ENCODE peak calls at places on chromosomes 11 and 22, in ten cellular contexts. One of them, this sample, is unnamed.

GRCh38 chr11:73416711-73417265 is 40.6 kb downstream of the RELT start:
- DNase-seq in T-helper 2 cell: no peak
- DNase-seq in M059J: no peak
- DNase-seq in activated naive CD4-positive, alpha-beta T cell: no peak
- DNase-seq in IMR-90: peak; percentile 39
- DNase-seq in activated T-cell treated with anti-CD3 and anti-CD28 coated beads for 4 hours: no peak
- DNase-seq in ecto neural progenitor cell: no peak
- DNase-seq in astrocyte of the spinal cord: no peak
- DNase-seq in caudate nucleus: no peak
- DNase-seq in amniotic stem cell: no peak
- DNase-seq in this sample: no peak

GRCh38 chr11:116825434-116825833 is 2.3 kb upstream of the APOA4 start:
- DNase-seq in T-helper 2 cell: no peak
- DNase-seq in IMR-90: no peak
- DNase-seq in activated naive CD4-positive, alpha-beta T cell: no peak
- DNase-seq in astrocyte of the spinal cord: no peak
- DNase-seq in amniotic stem cell: no peak
- DNase-seq in caudate nucleus: no peak
- DNase-seq in activated T-cell treated with anti-CD3 and anti-CD28 coated beads for 4 hours: no peak
- DNase-seq in M059J: no peak
- DNase-seq in ecto neural progenitor cell: no peak
- DNase-seq in this sample: no peak

GRCh38 chr11:65415499-65416340 is 6.9 kb upstream of the NEAT1 start:
- DNase-seq in IMR-90: no peak
- DNase-seq in amniotic stem cell: no peak
- DNase-seq in M059J: no peak
- DNase-seq in ecto neural progenitor cell: peak; percentile 49
- DNase-seq in activated naive CD4-positive, alpha-beta T cell: no peak
- DNase-seq in caudate nucleus: no peak
- DNase-seq in activated T-cell treated with anti-CD3 and anti-CD28 coated beads for 4 hours: no peak
- DNase-seq in astrocyte of the spinal cord: no peak
- DNase-seq in T-helper 2 cell: no peak
- DNase-seq in this sample: no peak

GRCh38 chr22:49298834-49299750 is 528.6 kb downstream of the BRD1 start:
- DNase-seq in activated naive CD4-positive, alpha-beta T cell: no peak
- DNase-seq in astrocyte of the spinal cord: no peak
- DNase-seq in T-helper 2 cell: no peak
- DNase-seq in caudate nucleus: no peak
- DNase-seq in IMR-90: no peak
- DNase-seq in activated T-cell treated with anti-CD3 and anti-CD28 coated beads for 4 hours: no peak
- DNase-seq in amniotic stem cell: no peak
- DNase-seq in ecto neural progenitor cell: peak; percentile 23
- DNase-seq in M059J: no peak
- DNase-seq in this sample: no peak

GRCh38 chr11:15836801-15837200 is 519.5 kb downstream of the SOX6 start:
- DNase-seq in activated naive CD4-positive, alpha-beta T cell: no peak
- DNase-seq in IMR-90: no peak
- DNase-seq in amniotic stem cell: no peak
- DNase-seq in caudate nucleus: no peak
- DNase-seq in ecto neural progenitor cell: no peak
- DNase-seq in T-helper 2 cell: no peak
- DNase-seq in activated T-cell treated with anti-CD3 and anti-CD28 coated beads for 4 hours: no peak
- DNase-seq in M059J: no peak
- DNase-seq in astrocyte of the spinal cord: no peak
- DNase-seq in this sample: no peak

GRCh38 chr11:68677432-68677831 is 6.9 kb upstream of the GAL start:
- DNase-seq in activated T-cell treated with anti-CD3 and anti-CD28 coated beads for 4 hours: no peak
- DNase-seq in M059J: peak; percentile 90
- DNase-seq in IMR-90: peak; percentile 96
- DNase-seq in astrocyte of the spinal cord: peak; percentile 91
- DNase-seq in caudate nucleus: no peak
- DNase-seq in T-helper 2 cell: no peak
- DNase-seq in ecto neural progenitor cell: no peak
- DNase-seq in amniotic stem cell: no peak
- DNase-seq in activated naive CD4-positive, alpha-beta T cell: no peak
- DNase-seq in this sample: no peak

GRCh38 chr11:113085446-113085845 is 124.2 kb downstream of the NCAM1 start:
- DNase-seq in M059J: no peak
- DNase-seq in T-helper 2 cell: no peak
- DNase-seq in caudate nucleus: no peak
- DNase-seq in activated naive CD4-positive, alpha-beta T cell: no peak
- DNase-seq in activated T-cell treated with anti-CD3 and anti-CD28 coated beads for 4 hours: no peak
- DNase-seq in astrocyte of the spinal cord: no peak
- DNase-seq in amniotic stem cell: no peak
- DNase-seq in ecto neural progenitor cell: no peak
- DNase-seq in IMR-90: no peak
- DNase-seq in this sample: no peak

GRCh38 chr11:119130662-119131061 is 9.3 kb downstream of the HINFP start:
- DNase-seq in M059J: peak; percentile 28
- DNase-seq in astrocyte of the spinal cord: no peak
- DNase-seq in IMR-90: peak; percentile 43
- DNase-seq in activated T-cell treated with anti-CD3 and anti-CD28 coated beads for 4 hours: no peak
- DNase-seq in activated naive CD4-positive, alpha-beta T cell: no peak
- DNase-seq in ecto neural progenitor cell: no peak
- DNase-seq in amniotic stem cell: no peak
- DNase-seq in caudate nucleus: no peak
- DNase-seq in T-helper 2 cell: no peak
- DNase-seq in this sample: no peak

GRCh38 chr22:30890689-30891442 is 77.7 kb downstream of the MORC2 start:
- DNase-seq in activated naive CD4-positive, alpha-beta T cell: peak; percentile 7
- DNase-seq in caudate nucleus: no peak
- DNase-seq in amniotic stem cell: peak; percentile 3
- DNase-seq in IMR-90: peak; percentile 10
- DNase-seq in M059J: peak; percentile 3
- DNase-seq in activated T-cell treated with anti-CD3 and anti-CD28 coated beads for 4 hours: peak; percentile 5
- DNase-seq in astrocyte of the spinal cord: peak; percentile 17
- DNase-seq in T-helper 2 cell: peak; percentile 36
- DNase-seq in ecto neural progenitor cell: peak; percentile 71
- DNase-seq in this sample: no peak

GRCh38 chr22:50698546-50698945 is 25.9 kb downstream of the SHANK3 start:
- DNase-seq in activated naive CD4-positive, alpha-beta T cell: no peak
- DNase-seq in ecto neural progenitor cell: no peak
- DNase-seq in activated T-cell treated with anti-CD3 and anti-CD28 coated beads for 4 hours: no peak
- DNase-seq in amniotic stem cell: no peak
- DNase-seq in astrocyte of the spinal cord: no peak
- DNase-seq in caudate nucleus: no peak
- DNase-seq in IMR-90: no peak
- DNase-seq in T-helper 2 cell: no peak
- DNase-seq in M059J: no peak
- DNase-seq in this sample: no peak

GRCh38 chr11:132621976-132622375 is 910.3 kb downstream of the OPCML start:
- DNase-seq in caudate nucleus: no peak
- DNase-seq in M059J: no peak
- DNase-seq in T-helper 2 cell: no peak
- DNase-seq in activated T-cell treated with anti-CD3 and anti-CD28 coated beads for 4 hours: no peak
- DNase-seq in activated naive CD4-positive, alpha-beta T cell: no peak
- DNase-seq in astrocyte of the spinal cord: peak; percentile 24
- DNase-seq in IMR-90: no peak
- DNase-seq in amniotic stem cell: no peak
- DNase-seq in ecto neural progenitor cell: no peak
- DNase-seq in this sample: no peak

GRCh38 chr22:38246692-38247091 is 26.1 kb downstream of the TMEM184B start:
- DNase-seq in activated T-cell treated with anti-CD3 and anti-CD28 coated beads for 4 hours: no peak
- DNase-seq in IMR-90: no peak
- DNase-seq in caudate nucleus: peak; percentile 68
- DNase-seq in ecto neural progenitor cell: no peak
- DNase-seq in M059J: no peak
- DNase-seq in T-helper 2 cell: no peak
- DNase-seq in astrocyte of the spinal cord: no peak
- DNase-seq in activated naive CD4-positive, alpha-beta T cell: no peak
- DNase-seq in amniotic stem cell: no peak
- DNase-seq in this sample: peak; percentile 87

GRCh38 chr11:72328366-72329224 is 84.6 kb upstream of the PHOX2A start:
- DNase-seq in caudate nucleus: no peak
- DNase-seq in astrocyte of the spinal cord: peak; percentile 48
- DNase-seq in activated T-cell treated with anti-CD3 and anti-CD28 coated beads for 4 hours: no peak
- DNase-seq in amniotic stem cell: no peak
- DNase-seq in M059J: no peak
- DNase-seq in ecto neural progenitor cell: no peak
- DNase-seq in activated naive CD4-positive, alpha-beta T cell: no peak
- DNase-seq in T-helper 2 cell: peak; percentile 30
- DNase-seq in IMR-90: peak; percentile 42
- DNase-seq in this sample: no peak

GRCh38 chr22:22061085-22062077 is 78.8 kb upstream of the TOP3B start:
- DNase-seq in activated naive CD4-positive, alpha-beta T cell: no peak
- DNase-seq in amniotic stem cell: no peak
- DNase-seq in T-helper 2 cell: no peak
- DNase-seq in ecto neural progenitor cell: no peak
- DNase-seq in M059J: no peak
- DNase-seq in caudate nucleus: no peak
- DNase-seq in IMR-90: peak; percentile 43
- DNase-seq in activated T-cell treated with anti-CD3 and anti-CD28 coated beads for 4 hours: no peak
- DNase-seq in astrocyte of the spinal cord: peak; percentile 12
- DNase-seq in this sample: no peak